ENCODE peak calls at places on chromosomes 13 and 19, in nine cellular contexts. Y is SK-N-SH, I is neural progenitor cell, S is GM23248, E is OCI-LY7, M is PC-3, P is GM23338, Z is hepatocyte, G is HCT116. F is an unnamed sample.

GRCh38 chr19:56291857-56292256 is 19.3 kb downstream of the EDDM13 start:
- DNase-seq in Y (no peak), I (no peak), S (no peak), E (no peak), M (no peak), P (no peak), Z (no peak), G (no peak), F (no peak)

GRCh38 chr13:66665991-66666390 is 564.1 kb downstream of the PCDH9 start:
- DNase-seq in Y (peak; percentile 46), I (peak; percentile 85), S (peak; percentile 12), E (no peak), M (peak; percentile 33), P (peak; percentile 30), Z (peak; percentile 67), G (no peak), F (no peak)

GRCh38 chr19:35739275-35740107 is 2.8 kb downstream of the IGFLR1 start:
- DNase-seq in Y (no peak), I (no peak), S (no peak), E (no peak), M (no peak), P (peak; percentile 33), Z (no peak), G (no peak), F (peak; percentile 5)

GRCh38 chr19:49660338-49660961 is 5.2 kb downstream of the IRF3 start:
- DNase-seq in Y (no peak), I (no peak), S (no peak), E (no peak), M (no peak), P (no peak), Z (no peak), G (no peak), F (no peak)

GRCh38 chr19:5628470-5628869 is 5.6 kb downstream of the SAFB start:
- DNase-seq in Y (no peak), I (no peak), S (peak; percentile 49), E (no peak), M (no peak), P (no peak), Z (no peak), G (no peak), F (peak; percentile 76)

GRCh38 chr13:42567772-42568428 is 6.1 kb upstream of the TNFSF11 start:
- DNase-seq in Y (no peak), I (no peak), S (no peak), E (no peak), M (no peak), P (peak; percentile 43), Z (no peak), G (no peak), F (no peak)

GRCh38 chr19:33054623-33055022 is 10.1 kb downstream of the RHPN2 start:
- DNase-seq in Y (no peak), I (no peak), S (no peak), E (no peak), M (peak; percentile 94), P (no peak), Z (peak; percentile 50), G (peak; percentile 74), F (no peak)

GRCh38 chr13:80778302-80778701 is 437.4 kb upstream of the SPRY2 start:
- DNase-seq in Y (no peak), I (no peak), S (no peak), E (no peak), M (no peak), P (no peak), Z (peak; percentile 10), G (no peak), F (no peak)

GRCh38 chr13:32264407-32264806 is 50.8 kb downstream of the ZAR1L start:
- DNase-seq in Y (no peak), I (no peak), S (no peak), E (no peak), M (peak; percentile 30), P (no peak), Z (no peak), G (no peak), F (no peak)

GRCh38 chr13:80276371-80277289 is 64.3 kb downstream of the SPRY2 start:
- DNase-seq in Y (no peak), I (peak; percentile 97), S (peak; percentile 27), E (no peak), M (peak; percentile 9), P (peak; percentile 53), Z (no peak), G (no peak), F (no peak)

DNA sequence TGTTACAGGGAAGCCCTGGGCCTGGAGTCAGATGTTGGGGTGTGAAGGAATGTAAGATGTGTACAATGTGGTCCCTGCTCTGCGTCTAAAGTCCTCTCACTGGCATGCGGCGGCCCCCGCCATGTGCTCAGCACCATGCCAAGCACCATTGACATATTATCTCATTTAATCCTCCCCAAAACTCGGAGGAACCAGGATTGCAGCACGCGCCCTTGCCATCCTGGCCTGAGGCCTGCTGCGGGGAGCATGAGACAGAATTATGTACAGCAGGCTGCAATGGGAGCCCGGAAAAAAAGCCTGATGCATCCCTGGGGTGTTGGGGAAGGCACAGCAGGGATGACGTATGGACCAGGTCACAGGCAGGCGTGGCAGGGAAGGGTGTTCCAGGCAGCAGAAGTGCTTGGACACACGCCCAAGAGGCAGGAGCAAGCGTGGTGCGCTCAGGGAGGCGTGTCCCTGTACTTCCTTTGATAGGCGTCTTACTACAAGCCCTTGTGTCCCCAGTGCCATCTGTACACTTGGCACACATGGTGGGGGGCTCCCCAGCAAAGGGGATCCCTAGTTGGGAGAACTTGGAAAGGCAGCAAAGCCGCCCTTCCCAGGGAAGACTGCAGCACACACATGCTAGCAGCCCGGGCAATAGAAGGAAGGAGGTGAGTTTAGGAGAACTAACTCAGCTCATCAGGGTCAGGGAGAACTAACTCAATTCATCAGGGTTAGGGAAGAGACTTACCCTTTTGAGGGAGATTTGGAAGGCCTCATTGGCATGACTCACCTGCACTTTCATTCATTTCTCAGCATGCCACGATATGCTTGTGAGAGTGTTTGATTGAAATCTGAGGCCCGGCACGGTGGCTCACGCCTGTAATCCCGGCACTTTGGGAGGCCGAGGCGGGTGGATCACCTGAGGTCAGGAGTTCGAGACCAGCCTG is 3.5 kb downstream of the EVI5L start:
- DNase-seq in Y (no peak), I (no peak), S (peak; percentile 90), E (no peak), M (peak; percentile 90), P (no peak), Z (no peak), G (peak; percentile 93), F (no peak)
- TF ChIP-seq EZH2phosphoT487 in Y (no peak), I (no peak), S (no peak), E (no peak), M (no peak), P (no peak), Z (no peak), G (no peak), F (no peak)

DNA sequence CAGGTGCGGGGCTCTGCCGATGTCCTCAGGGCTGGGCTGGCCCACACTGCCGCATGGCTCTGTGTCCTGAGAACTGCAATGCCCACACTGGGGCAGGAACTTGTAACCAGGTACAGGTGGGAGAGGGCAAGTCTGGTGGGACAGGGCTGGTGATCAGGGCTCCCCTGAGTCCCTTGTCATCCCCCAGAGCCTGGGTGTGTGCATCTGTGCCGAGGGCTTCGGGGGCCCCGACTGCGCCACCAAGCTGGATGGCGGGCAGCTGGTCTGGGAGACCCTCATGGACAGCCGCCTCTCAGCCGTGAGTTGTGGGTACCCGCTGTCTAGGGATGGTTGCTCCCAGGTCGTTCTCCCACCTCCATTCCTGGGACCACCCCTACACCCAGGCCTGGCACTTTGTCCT is 30.5 kb downstream of the MEGF8 start:
- DNase-seq in Y (no peak), I (no peak), S (no peak), E (no peak), M (no peak), P (no peak), Z (no peak), G (no peak), F (no peak)
- TF ChIP-seq EZH2phosphoT487 in Y (no peak), I (no peak), S (no peak), E (no peak), M (no peak), P (no peak), Z (no peak), G (no peak), F (no peak)

DNA sequence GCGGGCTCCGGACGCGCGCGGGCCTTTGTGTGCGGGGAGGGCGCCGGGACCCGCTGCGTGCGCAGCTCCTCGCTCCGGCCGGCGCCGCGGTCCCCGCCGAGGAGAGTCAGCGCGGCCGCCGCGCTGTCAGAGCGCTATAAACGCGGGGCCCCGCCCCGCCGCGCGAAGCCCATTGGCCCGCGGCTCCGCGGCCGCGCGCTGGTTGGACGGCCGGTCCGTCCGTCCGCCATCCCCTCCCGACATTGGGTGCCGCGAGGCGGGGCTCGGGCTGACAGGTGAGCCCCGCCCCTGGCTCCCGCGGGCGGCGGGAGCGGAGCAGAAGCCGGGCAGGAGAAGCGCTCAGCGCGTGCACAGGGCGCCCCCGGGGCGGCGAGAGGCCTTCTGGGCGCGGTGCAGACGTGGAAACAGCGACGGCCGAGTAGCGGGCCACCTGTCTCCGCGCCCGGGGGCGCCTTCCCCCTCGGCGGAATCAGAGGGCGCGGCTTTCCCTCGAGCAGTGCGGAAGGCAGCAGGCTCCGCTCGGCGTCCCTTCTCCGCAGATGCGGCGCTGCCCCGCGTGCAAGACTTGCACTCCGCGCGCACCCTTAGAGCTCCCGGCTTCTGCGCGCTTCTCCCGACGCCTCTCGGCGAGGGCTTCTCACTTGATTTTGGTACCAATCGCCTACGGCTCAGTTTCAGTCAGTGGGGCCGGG is at the start of gene EFNB2:
- DNase-seq in Y (peak; percentile 98), I (peak; percentile 99), S (peak; percentile 92), E (peak; percentile 89), M (peak; percentile 94), P (peak; percentile 91), Z (peak; percentile 98), G (peak; percentile 85), F (peak; percentile 95)
- TF ChIP-seq EZH2phosphoT487 in Y (no peak), I (no peak), S (no peak), E (no peak), M (no peak), P (no peak), Z (no peak), G (no peak), F (no peak)

GRCh38 chr19:30077851-30078355 is 135.9 kb downstream of the URI1 start:
- DNase-seq in Y (peak; percentile 18), I (no peak), S (no peak), E (no peak), M (no peak), P (no peak), Z (no peak), G (no peak), F (no peak)

GRCh38 chr19:30076101-30076551 is 134.1 kb downstream of the URI1 start:
- DNase-seq in Y (no peak), I (no peak), S (no peak), E (no peak), M (no peak), P (peak; percentile 48), Z (no peak), G (no peak), F (no peak)

GRCh38 chr19:30079200-30079599 is 137.2 kb downstream of the URI1 start:
- DNase-seq in Y (no peak), I (no peak), S (no peak), E (no peak), M (no peak), P (no peak), Z (no peak), G (no peak), F (no peak)

GRCh38 chr19:30076751-30077670 is 135.0 kb downstream of the URI1 start:
- DNase-seq in Y (peak; percentile 26), I (no peak), S (no peak), E (no peak), M (no peak), P (no peak), Z (no peak), G (no peak), F (no peak)

GRCh38 chr19:30078381-30078910 is 136.4 kb downstream of the URI1 start:
- DNase-seq in Y (no peak), I (no peak), S (no peak), E (no peak), M (no peak), P (no peak), Z (no peak), G (no peak), F (no peak)
- TF ChIP-seq EZH2phosphoT487 in Y (no peak), I (no peak), S (no peak), E (no peak), M (no peak), P (no peak), Z (no peak), G (no peak), F (no peak)